ENCODE peak calls at places on chromosome 10, in four cellular contexts. Z is HepG2, K is GM12878, R is K562. G is an unnamed sample.

GRCh38 chr10:33277135-33277536 is 57.3 kb downstream of the NRP1 start:
- DNase-seq in K (no peak), Z (no peak), R (no peak), G (no peak)

GRCh38 chr10:104824378-104825006 is 183.4 kb downstream of the SORCS3 start:
- DNase-seq in Z (no peak), R (peak), K (no peak), G (peak)

GRCh38 chr10:89921422-89921821 is 220.0 kb downstream of the KIF20B start:
- DNase-seq in R (no peak), Z (no peak), K (no peak), G (no peak)

GRCh38 chr10:103693070-103693811 is 162.1 kb downstream of the SH3PXD2A start:
- DNase-seq in K (no peak), Z (no peak), R (peak), G (peak)

GRCh38 chr10:90051053-90051452 is 349.7 kb downstream of the KIF20B start:
- DNase-seq in K (no peak), Z (no peak), R (no peak), G (no peak)

GRCh38 chr10:79104264-79104954 is 35.6 kb downstream of the ZMIZ1 start:
- DNase-seq in R (no peak), Z (no peak), K (no peak), G (no peak)

GRCh38 chr10:126239844-126240243 is 148.4 kb downstream of the ADAM12 start:
- DNase-seq in R (no peak), K (no peak), Z (no peak), G (no peak)

GRCh38 chr10:91923371-91924211 is at the start of gene BTAF1:
- DNase-seq in K (peak), R (peak), Z (peak), G (peak)

GRCh38 chr10:31028076-31028475 is 3.6 kb downstream of the ZNF438 start:
- DNase-seq in K (no peak), R (no peak), Z (no peak), G (no peak)

GRCh38 chr10:49410365-49411074 is 14.6 kb upstream of the DRGX start:
- DNase-seq in K (no peak), R (no peak), Z (no peak), G (no peak)

GRCh38 chr10:24438800-24439199 is 229.9 kb downstream of the KIAA1217 start:
- DNase-seq in Z (no peak), R (no peak), K (no peak), G (no peak)

GRCh38 chr10:104315486-104315921 is 22.8 kb downstream of the ITPRIP start:
- DNase-seq in K (no peak), Z (no peak), R (no peak), G (no peak)

GRCh38 chr10:87622290-87623004 is 37.2 kb upstream of the PAPSS2 start:
- DNase-seq in Z (no peak), R (no peak), K (no peak), G (peak)
- TF ChIP-seq BHLHE40 in Z (no peak), R (no peak), K (no peak), G (no peak)

GRCh38 chr10:124226271-124226911 is 133.0 kb upstream of the CHST15 start:
- DNase-seq in R (no peak), K (no peak), Z (no peak), G (no peak)

GRCh38 chr10:124224331-124225028 is 131.1 kb upstream of the CHST15 start:
- DNase-seq in Z (no peak), R (no peak), K (no peak), G (no peak)

GRCh38 chr10:124225029-124225467 is 131.7 kb upstream of the CHST15 start:
- DNase-seq in K (no peak), R (no peak), Z (no peak), G (no peak)

GRCh38 chr10:124227306-124228016 is 134.1 kb upstream of the CHST15 start:
- DNase-seq in R (no peak), K (no peak), Z (no peak), G (no peak)

GRCh38 chr10:124225468-124226270 is 132.3 kb upstream of the CHST15 start:
- DNase-seq in K (no peak), Z (no peak), R (no peak), G (no peak)
- TF ChIP-seq FOXM1 in K (no peak), Z (no peak), R (no peak), G (no peak)

GRCh38 chr10:100192350-100192749 is 6.5 kb upstream of the ERLIN1 start:
- DNase-seq in K (no peak), R (no peak), Z (no peak), G (no peak)

GRCh38 chr10:100194711-100195110 is 8.9 kb upstream of the ERLIN1 start:
- DNase-seq in R (no peak), K (no peak), Z (no peak), G (no peak)
- TF ChIP-seq TARDBP in R (no peak), K (no peak), Z (no peak), G (no peak)

GRCh38 chr10:107814865-107815487 is 650.5 kb upstream of the SORCS1 start:
- DNase-seq in Z (peak), R (no peak), K (peak), G (peak)
- TF ChIP-seq BHLHE40 in Z (no peak), R (no peak), K (no peak), G (no peak)

DNA sequence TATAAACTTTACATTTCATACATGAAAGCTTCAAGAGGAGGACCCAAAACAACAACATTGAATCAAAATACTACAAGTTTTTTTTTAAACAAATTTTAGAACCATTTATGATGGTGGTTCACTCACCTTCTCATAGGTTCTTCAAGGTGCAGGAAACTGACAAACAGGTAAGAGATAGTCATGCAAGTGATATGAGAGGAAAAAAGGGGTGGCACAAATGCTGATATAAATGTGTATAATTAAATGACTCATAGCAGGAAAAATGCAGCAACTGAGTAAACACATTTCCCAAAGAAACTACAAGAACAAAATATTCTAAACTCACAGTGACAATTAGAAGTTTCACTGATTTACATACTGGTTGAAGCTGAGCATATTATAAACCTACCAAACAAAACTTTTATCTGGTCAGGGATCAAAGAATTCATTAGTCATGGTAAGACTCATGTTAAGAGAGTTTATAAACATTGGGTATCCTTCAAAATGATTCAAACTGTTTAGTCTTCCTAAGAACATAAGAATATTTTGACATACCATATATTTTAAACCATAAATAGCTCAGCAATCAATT is 14.1 kb downstream of the ZWINT start:
- DNase-seq in R (no peak), K (no peak), Z (no peak), G (no peak)
- TF ChIP-seq FOXM1 in R (no peak), K (no peak), Z (no peak), G (no peak)

DNA sequence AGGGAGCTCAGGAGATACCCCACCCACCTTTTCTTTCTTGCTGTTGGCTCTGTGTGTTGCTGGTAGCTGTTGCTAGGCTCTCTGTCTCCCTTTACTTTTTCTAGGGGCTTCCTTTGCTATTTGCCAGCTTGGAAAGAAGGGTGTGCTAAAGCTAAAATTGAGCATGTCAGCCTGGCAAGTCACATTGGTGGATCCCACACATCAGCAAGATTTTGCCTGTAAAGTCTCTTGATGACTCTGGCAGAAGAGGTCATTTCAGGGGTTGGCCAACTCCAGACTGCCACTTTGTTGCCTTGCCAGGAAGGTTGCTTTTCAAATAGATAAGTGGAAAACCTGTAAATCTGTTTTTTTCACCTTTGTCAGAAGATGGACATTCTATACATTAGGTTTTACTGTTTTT is 9.9 kb downstream of the CCNY start:
- DNase-seq in Z (no peak), R (no peak), K (no peak), G (no peak)
- TF ChIP-seq TARDBP in Z (no peak), R (no peak), K (no peak), G (no peak)

GRCh38 chr10:47259521-47259920 is 40.5 kb upstream of the GDF10 start:
- DNase-seq in Z (no peak), R (no peak), K (no peak), G (no peak)
- TF ChIP-seq BHLHE40 in Z (no peak), R (no peak), K (no peak), G (no peak)

DNA sequence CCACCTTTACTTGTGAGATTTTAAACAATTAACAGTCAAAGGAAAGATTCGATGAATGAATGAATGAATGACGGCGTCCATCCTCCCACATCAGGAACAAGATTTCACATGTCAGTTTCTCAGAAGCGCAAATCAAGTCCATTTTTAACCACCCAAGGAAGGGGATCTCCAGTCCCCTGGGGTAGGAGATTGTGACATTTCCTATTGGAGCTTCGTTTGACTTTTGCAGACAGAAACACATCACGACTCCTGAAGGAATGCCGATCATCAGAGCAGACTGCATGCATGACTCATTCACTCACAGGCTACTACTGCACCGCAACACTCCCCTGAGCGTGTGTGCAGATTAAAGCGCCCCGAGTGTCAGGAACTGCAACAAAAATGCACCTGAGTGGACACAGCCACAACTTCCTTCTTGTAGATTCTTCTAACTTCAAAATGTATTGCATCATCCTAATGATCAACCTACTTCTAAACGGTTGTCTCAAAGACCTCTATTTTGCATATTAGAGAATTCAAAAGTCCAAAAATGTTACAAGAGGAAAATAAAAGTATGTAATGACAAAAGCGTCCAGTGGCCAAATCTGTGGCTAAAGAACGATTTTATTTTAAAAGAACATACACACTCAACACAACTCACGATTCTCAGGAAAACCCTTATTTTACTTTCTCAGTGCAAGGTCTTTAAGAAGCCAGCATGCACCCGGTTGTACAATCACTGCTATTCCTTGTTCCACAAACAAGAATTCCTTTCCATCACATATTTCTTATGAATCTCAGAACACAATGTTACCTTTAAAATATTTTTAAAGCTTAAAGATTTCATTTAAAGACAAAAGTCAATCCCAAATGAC is 172.6 kb downstream of the FAM107B start:
- DNase-seq in Z (peak), R (no peak), K (peak), G (no peak)
- TF ChIP-seq FOXM1 in Z (no peak), R (no peak), K (peak), G (no peak)

GRCh38 chr10:22550732-22551131 is 163.6 kb downstream of the PIP4K2A start:
- DNase-seq in K (no peak), R (peak), Z (peak), G (peak)
- TF ChIP-seq TARDBP in K (no peak), R (no peak), Z (no peak), G (no peak)

DNA sequence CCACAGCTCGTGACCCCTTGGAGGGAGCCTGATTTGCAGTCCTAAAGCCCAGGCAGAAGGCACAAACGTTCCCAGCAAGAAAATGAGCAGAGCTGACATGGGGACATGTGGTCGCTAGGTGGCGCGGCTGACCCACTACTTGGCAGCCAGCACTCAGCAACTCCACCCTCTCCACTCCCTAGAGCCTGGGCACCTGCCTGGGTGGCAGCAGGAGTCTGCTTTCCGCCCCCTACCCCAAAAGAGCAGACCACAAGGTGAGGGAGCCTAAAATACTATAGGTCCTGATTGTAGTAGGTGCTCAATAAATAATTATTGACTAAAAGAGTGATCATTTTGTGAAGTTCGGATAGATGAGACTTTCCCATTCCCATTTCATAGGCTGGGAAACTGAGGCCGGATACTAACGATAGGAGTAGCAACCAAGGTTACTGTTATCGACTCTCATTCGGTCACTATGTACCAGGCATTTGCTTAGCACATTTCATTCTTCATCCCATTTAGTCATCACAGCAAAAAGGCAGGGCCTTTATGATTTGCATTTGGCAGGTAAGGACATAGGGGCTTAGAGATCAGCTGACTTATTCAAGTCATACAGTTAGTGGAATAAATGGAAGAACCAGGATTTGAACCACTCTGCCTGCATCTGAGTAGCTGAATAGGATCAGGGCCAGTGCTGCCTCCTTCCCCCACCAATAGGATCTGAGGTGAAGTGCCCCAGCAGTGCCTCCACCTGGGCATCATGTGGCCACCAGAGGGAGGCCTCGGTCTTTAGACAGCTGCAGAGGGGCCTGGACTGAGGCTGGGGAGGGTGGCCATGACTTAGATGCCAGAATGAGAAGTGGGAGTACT is 57.3 kb downstream of the NEUROG3 start:
- DNase-seq in Z (peak), K (peak), R (peak), G (peak)
- TF ChIP-seq BHLHE40 in Z (no peak), K (no peak), R (peak), G (no peak)

G was measured in HEK293T.